ENCODE peak calls at places on chromosomes 16 and 17, in four cellular contexts. X is PC-9, Y is NCI-H1694 treated with DMSO at 0.1 percent for 48 hours, L is HS-5. O is an unnamed sample.

GRCh38 chr17:77736207-77736600 is 222.3 kb upstream of the TNRC6C start:
- DNase-seq in X (no peak), Y (no peak), L (no peak), O (peak; percentile 50)

GRCh38 chr17:33560165-33560564 is 267.1 kb upstream of the ASIC2 start:
- DNase-seq in X (no peak), Y (no peak), L (peak; percentile 25), O (no peak)

GRCh38 chr16:11016993-11017392 is 72.6 kb downstream of the CLEC16A start:
- DNase-seq in X (peak; percentile 75), Y (no peak), L (peak; percentile 29), O (no peak)

GRCh38 chr16:22296225-22297113 is 740 bp upstream of the POLR3E start:
- DNase-seq in X (peak; percentile 12), Y (peak; percentile 19), L (no peak), O (no peak)

GRCh38 chr17:12977008-12977751 is 40.6 kb downstream of the ELAC2 start:
- DNase-seq in X (no peak), Y (no peak), L (no peak), O (peak; percentile 60)

GRCh38 chr17:4161179-4161559 is 18.2 kb downstream of the CYB5D2 start:
- DNase-seq in X (peak; percentile 91), Y (no peak), L (peak; percentile 22), O (peak; percentile 38)

GRCh38 chr17:66786101-66786500 is 48.8 kb upstream of the CACNG5 start:
- DNase-seq in X (no peak), Y (no peak), L (no peak), O (no peak)

GRCh38 chr17:42310281-42311156 is 22.2 kb downstream of the STAT5A start:
- DNase-seq in X (no peak), Y (no peak), L (no peak), O (no peak)

GRCh38 chr17:36703860-36704266 is 102.5 kb downstream of the MRM1 start:
- DNase-seq in X (peak; percentile 43), Y (no peak), L (no peak), O (peak; percentile 97)